ENCODE peak calls at places on chromosome 1, in four cellular contexts. One of them, this sample, is unnamed.

GRCh38 chr1:187264995-187265602 is 436.4 kb downstream of the PLA2G4A start:
- DNase-seq in NAMALWA: peak
- DNase-seq in hypothalamus: no peak
- DNase-seq in left colon: no peak
- DNase-seq in this sample: peak

GRCh38 chr1:186374313-186375151 is 521 bp downstream of the TPR start:
- DNase-seq in NAMALWA: peak
- DNase-seq in hypothalamus: no peak
- DNase-seq in left colon: peak
- DNase-seq in this sample: peak

GRCh38 chr1:96388421-96389310 is 332.9 kb upstream of the PTBP2 start:
- DNase-seq in NAMALWA: no peak
- DNase-seq in hypothalamus: no peak
- DNase-seq in left colon: no peak
- DNase-seq in this sample: no peak

GRCh38 chr1:34270181-34270580 is 93.5 kb downstream of the C1orf94 start:
- DNase-seq in NAMALWA: no peak
- DNase-seq in hypothalamus: no peak
- DNase-seq in left colon: no peak
- DNase-seq in this sample: no peak

GRCh38 chr1:89149229-89149628 is 23.3 kb upstream of the GBP2 start:
- DNase-seq in NAMALWA: no peak
- DNase-seq in hypothalamus: no peak
- DNase-seq in left colon: no peak
- DNase-seq in this sample: no peak

GRCh38 chr1:200042437-200043329 is 15.2 kb downstream of the NR5A2 start:
- DNase-seq in NAMALWA: no peak
- DNase-seq in hypothalamus: no peak
- DNase-seq in left colon: peak
- DNase-seq in this sample: no peak

GRCh38 chr1:85328713-85329376 is 52.4 kb upstream of the BCL10 start:
- DNase-seq in NAMALWA: no peak
- DNase-seq in hypothalamus: no peak
- DNase-seq in left colon: no peak
- DNase-seq in this sample: no peak

GRCh38 chr1:245258271-245258920 is 103.6 kb downstream of the KIF26B start:
- DNase-seq in NAMALWA: no peak
- DNase-seq in hypothalamus: no peak
- DNase-seq in left colon: peak
- DNase-seq in this sample: no peak

GRCh38 chr1:239587066-239587465 is 200.7 kb downstream of the CHRM3 start:
- DNase-seq in NAMALWA: no peak
- DNase-seq in hypothalamus: no peak
- DNase-seq in left colon: no peak
- DNase-seq in this sample: no peak

GRCh38 chr1:173062156-173062938 is 11.6 kb upstream of the TNFSF18 start:
- DNase-seq in NAMALWA: no peak
- DNase-seq in hypothalamus: no peak
- DNase-seq in left colon: no peak
- DNase-seq in this sample: no peak

GRCh38 chr1:218426343-218426657 is 81.2 kb downstream of the TGFB2 start:
- DNase-seq in NAMALWA: no peak
- DNase-seq in hypothalamus: no peak
- DNase-seq in left colon: no peak
- DNase-seq in this sample: no peak

GRCh38 chr1:101741910-101742309 is 254.8 kb downstream of the OLFM3 start:
- DNase-seq in NAMALWA: no peak
- DNase-seq in hypothalamus: no peak
- DNase-seq in left colon: no peak
- DNase-seq in this sample: no peak

GRCh38 chr1:227940791-227941241 is 6.9 kb downstream of the WNT9A start:
- DNase-seq in NAMALWA: no peak
- DNase-seq in hypothalamus: no peak
- DNase-seq in left colon: peak
- DNase-seq in this sample: no peak

GRCh38 chr1:240917976-240918375 is 306.0 kb upstream of the GREM2 start:
- DNase-seq in NAMALWA: no peak
- DNase-seq in hypothalamus: no peak
- DNase-seq in left colon: no peak
- DNase-seq in this sample: no peak

GRCh38 chr1:18404460-18404859 is 76.3 kb upstream of the KLHDC7A start:
- DNase-seq in NAMALWA: no peak
- DNase-seq in hypothalamus: no peak
- DNase-seq in left colon: no peak
- DNase-seq in this sample: no peak

GRCh38 chr1:157966034-157966671 is 27.3 kb upstream of the KIRREL1 start:
- DNase-seq in NAMALWA: no peak
- DNase-seq in hypothalamus: no peak
- DNase-seq in left colon: peak
- DNase-seq in this sample: no peak

GRCh38 chr1:232528472-232529089 is 101.4 kb downstream of the SIPA1L2 start:
- DNase-seq in NAMALWA: no peak
- DNase-seq in hypothalamus: no peak
- DNase-seq in left colon: no peak
- DNase-seq in this sample: no peak

GRCh38 chr1:24708938-24709337 is 36.3 kb upstream of the CLIC4 start:
- DNase-seq in NAMALWA: peak
- DNase-seq in hypothalamus: no peak
- DNase-seq in left colon: no peak
- DNase-seq in this sample: no peak

GRCh38 chr1:207897188-207897587 is 13.7 kb downstream of the CD34 start:
- DNase-seq in NAMALWA: peak
- DNase-seq in hypothalamus: no peak
- DNase-seq in left colon: no peak
- DNase-seq in this sample: no peak

GRCh38 chr1:47883963-47884362 is 113.2 kb downstream of the TRABD2B start:
- DNase-seq in NAMALWA: peak
- DNase-seq in hypothalamus: no peak
- DNase-seq in left colon: no peak
- DNase-seq in this sample: no peak

GRCh38 chr1:109240158-109241152 is 8.9 kb upstream of the CELSR2 start:
- DNase-seq in NAMALWA: no peak
- DNase-seq in hypothalamus: no peak
- DNase-seq in left colon: no peak
- DNase-seq in this sample: no peak

GRCh38 chr1:57079454-57080157 is 113.8 kb upstream of the C8B start:
- DNase-seq in NAMALWA: peak
- DNase-seq in hypothalamus: no peak
- DNase-seq in left colon: no peak
- DNase-seq in this sample: no peak

GRCh38 chr1:100866041-100866900 is 28.4 kb downstream of the EXTL2 start:
- DNase-seq in NAMALWA: peak
- DNase-seq in hypothalamus: no peak
- DNase-seq in left colon: no peak
- DNase-seq in this sample: peak

GRCh38 chr1:16321176-16321867 is 31.0 kb downstream of the FBXO42 start:
- DNase-seq in NAMALWA: no peak
- DNase-seq in hypothalamus: no peak
- DNase-seq in left colon: no peak
- DNase-seq in this sample: peak

GRCh38 chr1:173048629-173049326 is 2.0 kb downstream of the TNFSF18 start:
- DNase-seq in NAMALWA: no peak
- DNase-seq in hypothalamus: no peak
- DNase-seq in left colon: no peak
- DNase-seq in this sample: no peak

GRCh38 chr1:232417849-232418248 is 212.1 kb downstream of the SIPA1L2 start:
- DNase-seq in NAMALWA: no peak
- DNase-seq in hypothalamus: no peak
- DNase-seq in left colon: no peak
- DNase-seq in this sample: no peak

GRCh38 chr1:48772221-48772620 is 4.5 kb downstream of the BEND5 start:
- DNase-seq in NAMALWA: no peak
- DNase-seq in hypothalamus: no peak
- DNase-seq in left colon: no peak
- DNase-seq in this sample: no peak